ENCODE peak calls at places on chromosomes 6 and 20, in eight cellular contexts. D is amygdala; Y is fibroblast of lung; H is uterus; Q is CD4-positive, alpha-beta T cell; S is activated CD4-positive, alpha-beta T cell treated with anti-CD3 and anti-CD28 coated beads, Interleukin-2, amount 50 U/mL, for 24 hours; B is right atrium auricular region; J is germinal center. O is an unnamed sample.

GRCh38 chr6:113879186-113880096 is 22.3 kb downstream of the MARCKS start:
- DNase-seq in D (peak), Y (peak), H (peak), Q (no peak), S (no peak), B (peak), J (peak), O (no peak)

GRCh38 chr6:11120273-11121005 is 8.9 kb upstream of the ERVFRD-1 start:
- DNase-seq in D (no peak), Y (peak), H (no peak), Q (no peak), S (no peak), B (no peak), J (no peak), O (no peak)

GRCh38 chr6:158384671-158385110 is 72.4 kb downstream of the TULP4 start:
- DNase-seq in D (no peak), Y (peak), H (no peak), Q (no peak), S (no peak), B (no peak), J (no peak), O (no peak)

GRCh38 chr20:46681032-46681854 is 8.0 kb downstream of the TP53RK start:
- DNase-seq in D (peak), Y (peak), H (peak), Q (peak), S (peak), B (peak), J (peak), O (peak)

GRCh38 chr6:84785676-84786075 is 21.3 kb upstream of the TBX18 start:
- DNase-seq in D (no peak), Y (no peak), H (no peak), Q (no peak), S (no peak), B (no peak), J (no peak), O (no peak)

GRCh38 chr20:33828326-33828834 is 17.2 kb downstream of the CHMP4B start:
- DNase-seq in D (no peak), Y (no peak), H (no peak), Q (no peak), S (no peak), B (no peak), J (no peak), O (no peak)

GRCh38 chr6:139762587-139763031 is 388.2 kb upstream of the CITED2 start:
- DNase-seq in D (no peak), Y (no peak), H (no peak), Q (no peak), S (no peak), B (no peak), J (no peak), O (no peak)

GRCh38 chr6:168247456-168248147 is 72.0 kb downstream of the DACT2 start:
- DNase-seq in D (no peak), Y (no peak), H (no peak), Q (no peak), S (no peak), B (no peak), J (no peak), O (no peak)

GRCh38 chr6:31190488-31190887 is 20.0 kb upstream of the POU5F1 start:
- DNase-seq in D (no peak), Y (no peak), H (no peak), Q (no peak), S (no peak), B (no peak), J (no peak), O (no peak)

GRCh38 chr6:68139130-68139529 is 496.0 kb upstream of the ADGRB3 start:
- DNase-seq in D (no peak), Y (no peak), H (no peak), Q (no peak), S (no peak), B (no peak), J (no peak), O (no peak)

GRCh38 chr6:169048806-169049205 is 204.8 kb downstream of the THBS2 start:
- DNase-seq in D (no peak), Y (no peak), H (no peak), Q (no peak), S (no peak), B (no peak), J (no peak), O (no peak)

GRCh38 chr6:87902383-87902782 is 145.3 kb upstream of the SPACA1 start:
- DNase-seq in D (no peak), Y (no peak), H (no peak), Q (no peak), S (no peak), B (no peak), J (no peak), O (no peak)

GRCh38 chr6:40852667-40853383 is 186.2 kb downstream of the UNC5CL start:
- DNase-seq in D (no peak), Y (no peak), H (no peak), Q (no peak), S (no peak), B (no peak), J (peak), O (no peak)

GRCh38 chr6:169101036-169101805 is 152.4 kb downstream of the THBS2 start:
- DNase-seq in D (no peak), Y (peak), H (no peak), Q (no peak), S (no peak), B (no peak), J (no peak), O (no peak)

GRCh38 chr6:162856885-162857284 is 129.1 kb downstream of the PACRG start:
- DNase-seq in D (peak), Y (peak), H (no peak), Q (no peak), S (no peak), B (no peak), J (no peak), O (no peak)

GRCh38 chr6:1630771-1631217 is 21.1 kb downstream of the FOXC1 start:
- DNase-seq in D (no peak), Y (peak), H (no peak), Q (no peak), S (no peak), B (no peak), J (no peak), O (no peak)